ENCODE peak calls at places on chromosome 2, in ten cellular contexts. C is SK-N-SH, X is tibial nerve, J is A549, A is stomach, F is HepG2, Y is transverse colon, O is ovary, B is upper lobe of left lung, H is esophagus muscularis mucosa. R is an unnamed sample.

GRCh38 chr2:47520825-47521665 is 118.1 kb downstream of the MSH2 start:
- DNase-seq in X (no peak), H (no peak), Y (peak; percentile 65), B (peak; percentile 42), A (peak; percentile 46), F (no peak), J (peak; percentile 83), O (peak; percentile 32), C (peak; percentile 96), R (no peak)

GRCh38 chr2:3596891-3597290 is 2.0 kb downstream of the COLEC11 start:
- DNase-seq in O (no peak), H (no peak), Y (no peak), B (no peak), C (no peak), F (no peak), J (no peak), X (no peak), A (no peak), R (no peak)

GRCh38 chr2:120797421-120798289 is 62.0 kb downstream of the GLI2 start:
- DNase-seq in X (no peak), C (no peak), H (no peak), B (no peak), J (no peak), F (no peak), A (no peak), Y (no peak), O (no peak), R (peak; percentile 87)

GRCh38 chr2:216316743-216317142 is 55.5 kb downstream of the MARCHF4 start:
- DNase-seq in Y (no peak), H (peak; percentile 45), X (no peak), C (no peak), J (peak; percentile 83), A (no peak), B (no peak), F (no peak), O (no peak), R (no peak)

GRCh38 chr2:209395652-209396051 is 28.2 kb upstream of the MAP2 start:
- DNase-seq in X (no peak), C (no peak), A (no peak), O (no peak), J (no peak), H (no peak), Y (no peak), B (no peak), F (no peak), R (no peak)

GRCh38 chr2:96661324-96661723 is 18.8 kb downstream of the FER1L5 start:
- DNase-seq in J (no peak), C (no peak), B (no peak), X (no peak), A (no peak), F (no peak), H (no peak), Y (no peak), O (no peak), R (no peak)

GRCh38 chr2:164903214-164903613 is 52.1 kb downstream of the SLC38A11 start:
- DNase-seq in F (no peak), C (no peak), A (no peak), Y (no peak), B (no peak), J (no peak), H (no peak), O (no peak), X (no peak), R (no peak)

GRCh38 chr2:150472122-150472899 is 15.2 kb downstream of the RND3 start:
- DNase-seq in F (no peak), X (peak; percentile 29), O (no peak), J (peak; percentile 83), H (no peak), C (no peak), B (peak; percentile 48), A (peak; percentile 39), Y (peak; percentile 71), R (peak; percentile 68)

GRCh38 chr2:60549250-60550150 is 4.0 kb downstream of the BCL11A start:
- DNase-seq in C (peak; percentile 48), X (no peak), H (no peak), B (peak; percentile 54), O (no peak), A (no peak), F (no peak), Y (peak; percentile 46), J (no peak), R (peak; percentile 65)

GRCh38 chr2:101946372-101946771 is 45.4 kb upstream of the IL1R2 start:
- DNase-seq in F (no peak), H (no peak), B (no peak), O (no peak), X (no peak), C (no peak), J (no peak), Y (no peak), A (no peak), R (no peak)

GRCh38 chr2:80499095-80499494 is 194.5 kb upstream of the LRRTM1 start:
- DNase-seq in O (no peak), Y (peak; percentile 28), H (no peak), C (peak; percentile 30), J (peak; percentile 32), B (peak; percentile 22), F (peak; percentile 18), A (peak; percentile 36), X (peak; percentile 49), R (no peak)

GRCh38 chr2:231037202-231037730 is at the start of gene C2orf72:
- DNase-seq in F (no peak), Y (no peak), O (no peak), H (no peak), J (no peak), C (peak; percentile 94), B (no peak), A (no peak), X (no peak), R (no peak)

GRCh38 chr2:59888015-59888414 is 665.4 kb downstream of the BCL11A start:
- DNase-seq in A (no peak), C (no peak), H (no peak), Y (no peak), X (no peak), F (no peak), B (no peak), O (no peak), J (no peak), R (no peak)

GRCh38 chr2:218026676-218027425 is 24.1 kb upstream of the TNS1 start:
- DNase-seq in Y (no peak), H (no peak), A (peak; percentile 95), O (no peak), C (peak; percentile 8), J (no peak), B (peak; percentile 77), X (no peak), F (no peak), R (peak; percentile 67)

DNA sequence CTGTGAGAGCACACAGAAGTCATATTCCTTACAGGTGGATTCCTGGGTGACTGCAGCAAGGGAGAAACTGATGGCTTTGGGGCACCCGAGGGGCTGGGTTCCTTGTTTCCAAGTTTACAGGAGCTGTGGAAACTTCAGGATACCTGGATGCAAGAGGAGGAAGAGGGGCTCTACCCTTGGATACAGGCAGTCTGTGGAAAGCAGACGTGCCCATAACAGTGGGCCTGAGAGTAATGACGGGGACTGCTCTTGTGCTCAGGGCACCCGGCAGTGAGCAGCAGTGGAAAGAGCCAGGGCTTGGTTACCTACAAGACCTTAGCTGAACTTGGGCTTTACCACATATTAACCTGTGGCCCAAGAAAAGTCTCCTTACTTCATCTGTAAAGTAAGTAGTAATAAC is 102.2 kb upstream of the TGFA start:
- DNase-seq in A (no peak), H (peak; percentile 68), J (no peak), O (no peak), B (no peak), F (no peak), X (no peak), Y (no peak), C (no peak), R (no peak)
- TF ChIP-seq EP300 in A (no peak), H (no peak), J (no peak), O (no peak), B (no peak), F (no peak), X (no peak), Y (no peak), C (no peak), R (no peak)

GRCh38 chr2:119702203-119702917 is 23.4 kb downstream of the TMEM177 start:
- DNase-seq in Y (no peak), A (no peak), X (no peak), C (no peak), O (no peak), B (no peak), F (no peak), H (no peak), J (no peak), R (no peak)

GRCh38 chr2:119703526-119703925 is 24.5 kb downstream of the TMEM177 start:
- DNase-seq in F (no peak), C (no peak), O (no peak), B (no peak), J (no peak), Y (no peak), X (no peak), H (no peak), A (no peak), R (no peak)

GRCh38 chr2:119700866-119701265 is 21.9 kb downstream of the TMEM177 start:
- DNase-seq in F (no peak), Y (no peak), H (no peak), B (no peak), C (no peak), X (no peak), A (no peak), O (no peak), J (no peak), R (peak; percentile 19)

GRCh38 chr2:119702918-119703401 is 24.0 kb downstream of the TMEM177 start:
- DNase-seq in O (peak; percentile 69), H (no peak), A (peak; percentile 80), X (peak; percentile 27), Y (peak; percentile 70), F (peak; percentile 73), B (peak; percentile 88), J (peak; percentile 70), C (peak; percentile 88), R (peak; percentile 83)

GRCh38 chr2:119701352-119701751 is 22.4 kb downstream of the TMEM177 start:
- DNase-seq in O (no peak), X (no peak), F (no peak), C (no peak), B (no peak), Y (no peak), J (no peak), A (no peak), H (no peak), R (no peak)
- H3K4me1 ChIP-seq in O (no peaks in the 10 kb centered on the region), X (no peaks in the 10 kb centered on the region), F (peaks cover 60% of the 10 kb centered on the region), C (peaks cover 3% of the 10 kb centered on the region), B (no peaks in the 10 kb centered on the region), Y (no peaks in the 10 kb centered on the region), J (peaks cover 4% of the 10 kb centered on the region), A (peaks cover 7% of the 10 kb centered on the region), H (no peaks in the 10 kb centered on the region), R (no peaks in the 10 kb centered on the region)

GRCh38 chr2:43469094-43469493 is 126.7 kb downstream of the THADA start:
- DNase-seq in C (no peak), J (no peak), Y (no peak), H (no peak), F (peak; percentile 45), O (no peak), X (no peak), A (no peak), B (no peak), R (no peak)
- TF ChIP-seq EP300 in C (no peak), J (no peak), Y (no peak), H (no peak), F (no peak), O (no peak), X (no peak), A (no peak), B (no peak), R (no peak)

DNA sequence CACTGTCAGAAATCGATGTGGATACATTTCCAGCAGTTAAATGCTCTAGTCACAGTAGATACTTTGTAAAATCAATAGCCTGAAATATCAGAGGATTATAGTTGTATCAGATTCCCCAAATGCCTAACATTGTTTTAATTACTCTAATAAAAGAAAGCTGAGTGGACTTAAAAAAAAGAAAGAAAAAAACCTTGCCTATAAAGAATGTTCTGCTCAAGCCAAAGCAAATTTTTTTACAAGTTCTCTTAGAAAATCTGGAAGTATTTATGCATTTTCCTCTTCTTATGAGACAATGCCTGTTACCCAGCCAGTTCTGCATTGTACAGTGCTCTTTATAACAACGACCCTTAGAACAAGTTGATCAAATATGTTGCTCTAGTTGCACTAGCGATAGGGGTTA is 260.6 kb downstream of the LTBP1 start:
- DNase-seq in X (no peak), J (no peak), Y (no peak), H (no peak), A (no peak), O (no peak), F (no peak), B (no peak), C (no peak), R (no peak)
- H3K4me1 ChIP-seq in X (peaks cover 36% of the 10 kb centered on the region), J (peaks cover 31% of the 10 kb centered on the region), Y (no peaks in the 10 kb centered on the region), H (peaks cover 13% of the 10 kb centered on the region), A (peaks cover 42% of the 10 kb centered on the region), O (peaks cover 11% of the 10 kb centered on the region), F (peaks cover 6% of the 10 kb centered on the region), B (no peaks in the 10 kb centered on the region), C (peaks cover 5% of the 10 kb centered on the region), R (peaks cover 22% of the 10 kb centered on the region)